ENCODE peak calls at places on chromosomes 2 and 18, in five cellular contexts. T, F, M, N and Z are unnamed samples.

GRCh38 chr2:200585730-200586643 is at the start of gene AOX1:
- DNase-seq in M (peak; percentile 54), T (peak; percentile 72), N (peak; percentile 78), F (no peak), Z (no peak)

GRCh38 chr2:163713534-163714311 is 22.1 kb downstream of the FIGN start:
- DNase-seq in M (no peak), F (no peak), N (no peak), T (no peak), Z (no peak)

GRCh38 chr18:41660654-41661053 is 294.4 kb upstream of the PIK3C3 start:
- DNase-seq in F (no peak), N (no peak), M (no peak), T (peak; percentile 44), Z (no peak)

GRCh38 chr2:191625016-191625415 is 52.9 kb upstream of the NABP1 start:
- DNase-seq in N (no peak), F (no peak), M (no peak), T (peak; percentile 48), Z (peak; percentile 48)

GRCh38 chr2:175175896-175176295 is 5.6 kb downstream of the ATP5MC3 start:
- DNase-seq in T (no peak), F (no peak), N (peak; percentile 51), M (no peak), Z (no peak)

GRCh38 chr2:223328578-223328977 is 273.6 kb downstream of the SCG2 start:
- DNase-seq in T (no peak), F (no peak), N (no peak), M (no peak), Z (no peak)

GRCh38 chr2:102033028-102033749 is 41.4 kb downstream of the IL1R2 start:
- DNase-seq in N (peak; percentile 89), T (peak; percentile 99), M (no peak), F (no peak), Z (no peak)

GRCh38 chr2:130865401-130865800 is 28.7 kb downstream of the ARHGEF4 start:
- DNase-seq in M (no peak), F (no peak), T (no peak), N (no peak), Z (no peak)

GRCh38 chr18:79458131-79458838 is 62.6 kb downstream of the NFATC1 start:
- DNase-seq in F (peak; percentile 32), T (peak; percentile 94), N (peak; percentile 81), M (no peak), Z (peak; percentile 87)

GRCh38 chr2:32355976-32356734 is 668 bp upstream of the BIRC6 start:
- DNase-seq in M (no peak), F (no peak), T (no peak), N (no peak), Z (no peak)

GRCh38 chr2:147487286-147487979 is 357.4 kb upstream of the ACVR2A start:
- DNase-seq in F (no peak), T (no peak), M (no peak), N (no peak), Z (no peak)

GRCh38 chr2:144950874-144951560 is 431.1 kb upstream of the ZEB2 start:
- DNase-seq in N (peak; percentile 97), F (peak; percentile 81), T (peak; percentile 88), M (no peak), Z (no peak)

GRCh38 chr2:15560404-15560987 is 638 bp downstream of the NBAS start:
- DNase-seq in M (no peak), T (peak; percentile 32), F (no peak), N (peak; percentile 26), Z (no peak)

GRCh38 chr2:177295479-177295878 is 31.0 kb upstream of the NFE2L2 start:
- DNase-seq in T (peak; percentile 85), F (peak; percentile 76), M (no peak), N (peak; percentile 89), Z (no peak)

GRCh38 chr18:57441395-57441794 is 6.2 kb downstream of the ONECUT2 start:
- DNase-seq in M (no peak), N (peak; percentile 68), F (no peak), T (peak; percentile 18), Z (no peak)

GRCh38 chr2:167478196-167478595 is 589.9 kb downstream of the XIRP2 start:
- DNase-seq in N (no peak), T (no peak), M (no peak), F (no peak), Z (no peak)

GRCh38 chr2:29304399-29304798 is 189.2 kb downstream of the CLIP4 start:
- DNase-seq in N (peak; percentile 38), T (no peak), M (no peak), F (no peak), Z (no peak)

GRCh38 chr2:27705851-27706622 is 42.3 kb downstream of the SLC4A1AP start:
- DNase-seq in M (no peak), T (peak; percentile 93), F (peak; percentile 86), N (peak; percentile 98), Z (peak; percentile 88)

GRCh38 chr2:178674122-178674521 is 133.1 kb downstream of the TTN start:
- DNase-seq in T (no peak), F (no peak), N (no peak), M (no peak), Z (no peak)